ENCODE peak calls at places on chromosomes 6 and 20, in six cellular contexts. One of them, this sample, is unnamed.

GRCh38 chr6:97049254-97050004 is 124.9 kb downstream of the KLHL32 start:
- DNase-seq in uterus: no peak
- DNase-seq in body of pancreas: no peak
- DNase-seq in A549: no peak
- DNase-seq in spleen: no peak
- DNase-seq in heart left ventricle: no peak
- DNase-seq in this sample: no peak

GRCh38 chr6:109793793-109794192 is 102.7 kb downstream of the FIG4 start:
- DNase-seq in uterus: peak
- DNase-seq in body of pancreas: peak
- DNase-seq in A549: peak
- DNase-seq in spleen: no peak
- DNase-seq in heart left ventricle: no peak
- DNase-seq in this sample: peak

GRCh38 chr20:3935295-3935955 is 46.2 kb downstream of the PANK2 start:
- DNase-seq in uterus: peak
- DNase-seq in body of pancreas: no peak
- DNase-seq in A549: no peak
- DNase-seq in spleen: no peak
- DNase-seq in heart left ventricle: peak
- DNase-seq in this sample: no peak

GRCh38 chr20:3786665-3787639 is at the start of gene CENPB:
- DNase-seq in uterus: peak
- DNase-seq in body of pancreas: peak
- DNase-seq in A549: peak
- DNase-seq in spleen: peak
- DNase-seq in heart left ventricle: peak
- DNase-seq in this sample: peak

GRCh38 chr20:52864895-52865590 is 107.1 kb upstream of the TSHZ2 start:
- DNase-seq in uterus: no peak
- DNase-seq in body of pancreas: no peak
- DNase-seq in A549: no peak
- DNase-seq in spleen: no peak
- DNase-seq in heart left ventricle: no peak
- DNase-seq in this sample: no peak

GRCh38 chr6:140343128-140343527 is 968.7 kb upstream of the CITED2 start:
- DNase-seq in uterus: no peak
- DNase-seq in body of pancreas: no peak
- DNase-seq in A549: no peak
- DNase-seq in spleen: no peak
- DNase-seq in heart left ventricle: no peak
- DNase-seq in this sample: no peak

GRCh38 chr6:142692942-142693341 is 252.0 kb downstream of the HIVEP2 start:
- DNase-seq in uterus: peak
- DNase-seq in body of pancreas: peak
- DNase-seq in A549: peak
- DNase-seq in spleen: peak
- DNase-seq in heart left ventricle: peak
- DNase-seq in this sample: peak

GRCh38 chr6:113464959-113465358 is 392.2 kb upstream of the MARCKS start:
- DNase-seq in uterus: no peak
- DNase-seq in body of pancreas: no peak
- DNase-seq in A549: peak
- DNase-seq in spleen: no peak
- DNase-seq in heart left ventricle: no peak
- DNase-seq in this sample: no peak

DNA sequence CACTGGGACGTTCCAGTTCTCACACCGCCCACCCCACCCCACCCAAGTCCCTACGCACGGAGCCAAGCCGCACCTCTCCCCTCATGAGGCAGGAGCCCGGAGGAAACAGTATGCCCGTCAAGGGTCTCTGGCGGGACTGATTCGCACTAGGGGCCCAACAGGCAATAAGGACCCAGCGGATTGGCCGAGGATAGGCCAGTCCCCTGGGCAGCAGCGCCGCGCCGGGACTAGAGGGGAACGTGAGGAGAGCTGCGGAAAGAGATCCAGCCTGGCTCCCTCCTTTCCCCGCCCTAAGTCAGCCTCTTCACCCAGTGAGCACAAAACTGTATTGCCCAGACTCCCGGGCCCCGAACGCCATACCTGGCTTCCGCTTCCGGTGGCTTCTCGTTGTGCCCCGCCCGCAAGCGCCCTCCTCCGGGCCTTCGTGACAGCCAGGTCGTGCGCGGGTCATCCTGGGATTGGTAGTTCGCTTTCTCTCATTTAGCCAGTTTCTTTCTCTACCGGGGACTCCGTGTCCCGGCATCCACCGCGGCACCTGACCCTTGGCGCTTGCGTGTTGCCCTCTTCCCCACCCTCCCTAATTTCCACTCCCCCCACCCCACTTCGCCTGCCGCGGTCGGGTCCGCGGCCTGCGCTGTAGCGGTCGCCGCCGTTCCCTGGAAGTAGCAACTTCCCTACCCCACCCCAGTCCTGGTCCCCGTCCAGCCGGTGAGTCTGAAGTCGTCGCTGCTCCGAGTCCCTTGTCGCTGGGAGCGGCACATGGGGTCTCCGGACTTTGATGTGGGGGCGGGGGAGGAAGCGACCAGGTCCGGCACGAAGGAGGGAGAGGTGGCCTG is at the start of gene CSNK2B:
- DNase-seq in uterus: peak
- DNase-seq in body of pancreas: peak
- DNase-seq in A549: peak
- DNase-seq in spleen: peak
- DNase-seq in heart left ventricle: peak
- DNase-seq in this sample: peak
- TF ChIP-seq POLR2A in uterus: peak
- TF ChIP-seq POLR2A in body of pancreas: peak
- TF ChIP-seq POLR2A in A549: peak
- TF ChIP-seq POLR2A in spleen: peak
- TF ChIP-seq POLR2A in heart left ventricle: peak
- TF ChIP-seq POLR2A in this sample: peak

GRCh38 chr6:118709859-118710350 is 58.5 kb upstream of the CEP85L start:
- DNase-seq in uterus: no peak
- DNase-seq in body of pancreas: peak
- DNase-seq in A549: peak
- DNase-seq in spleen: peak
- DNase-seq in heart left ventricle: no peak
- DNase-seq in this sample: no peak
- TF ChIP-seq POLR2A in uterus: no peak
- TF ChIP-seq POLR2A in body of pancreas: no peak
- TF ChIP-seq POLR2A in A549: no peak
- TF ChIP-seq POLR2A in spleen: no peak
- TF ChIP-seq POLR2A in heart left ventricle: no peak
- TF ChIP-seq POLR2A in this sample: no peak

GRCh38 chr6:26022166-26022510 is 59.5 kb downstream of the TRIM38 start:
- DNase-seq in uterus: peak
- DNase-seq in body of pancreas: peak
- DNase-seq in A549: peak
- DNase-seq in spleen: no peak
- DNase-seq in heart left ventricle: peak
- DNase-seq in this sample: no peak
- TF ChIP-seq POLR2A in uterus: no peak
- TF ChIP-seq POLR2A in body of pancreas: no peak
- TF ChIP-seq POLR2A in A549: no peak
- TF ChIP-seq POLR2A in spleen: no peak
- TF ChIP-seq POLR2A in heart left ventricle: no peak
- TF ChIP-seq POLR2A in this sample: no peak

DNA sequence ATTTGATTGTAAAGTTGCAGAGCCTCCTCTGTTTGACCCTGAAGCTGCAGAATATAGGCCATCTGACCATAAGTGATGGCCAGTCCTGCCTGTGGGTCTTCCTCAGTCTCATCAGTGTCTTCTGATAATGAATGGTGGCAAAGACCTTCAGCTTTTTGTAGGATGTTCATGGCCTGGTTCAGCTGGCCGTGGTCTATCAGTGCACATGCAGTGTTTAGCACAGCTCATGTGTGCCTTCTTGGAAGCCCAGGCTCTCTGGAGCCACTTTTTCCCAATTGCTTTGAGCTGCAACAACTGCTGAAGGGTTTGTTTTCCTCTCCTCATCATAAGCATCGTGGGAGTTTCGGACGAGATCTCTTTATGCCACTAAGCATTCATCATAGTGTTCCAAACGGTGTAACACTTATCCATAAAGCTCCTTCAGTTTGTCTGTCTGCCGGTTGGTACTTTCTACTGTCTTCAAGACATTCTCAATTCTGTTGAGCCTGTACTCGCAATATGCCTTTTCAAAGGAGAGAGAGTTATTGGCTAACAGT is 70.1 kb upstream of the TULP4 start:
- DNase-seq in uterus: no peak
- DNase-seq in body of pancreas: no peak
- DNase-seq in A549: no peak
- DNase-seq in spleen: no peak
- DNase-seq in heart left ventricle: no peak
- DNase-seq in this sample: no peak
- TF ChIP-seq POLR2A in uterus: no peak
- TF ChIP-seq POLR2A in body of pancreas: no peak
- TF ChIP-seq POLR2A in A549: no peak
- TF ChIP-seq POLR2A in spleen: no peak
- TF ChIP-seq POLR2A in heart left ventricle: no peak
- TF ChIP-seq POLR2A in this sample: no peak

GRCh38 chr6:53651764-53652401 is 13.7 kb downstream of the KLHL31 start:
- DNase-seq in uterus: peak
- DNase-seq in body of pancreas: peak
- DNase-seq in A549: peak
- DNase-seq in spleen: peak
- DNase-seq in heart left ventricle: peak
- DNase-seq in this sample: no peak
- TF ChIP-seq POLR2A in uterus: peak
- TF ChIP-seq POLR2A in body of pancreas: peak
- TF ChIP-seq POLR2A in A549: peak
- TF ChIP-seq POLR2A in spleen: no peak
- TF ChIP-seq POLR2A in heart left ventricle: no peak
- TF ChIP-seq POLR2A in this sample: peak

GRCh38 chr20:62009322-62009721 is 56.4 kb downstream of the TAF4 start:
- DNase-seq in uterus: no peak
- DNase-seq in body of pancreas: no peak
- DNase-seq in A549: no peak
- DNase-seq in spleen: no peak
- DNase-seq in heart left ventricle: no peak
- DNase-seq in this sample: no peak

GRCh38 chr20:62009869-62010445 is 55.7 kb downstream of the TAF4 start:
- DNase-seq in uterus: no peak
- DNase-seq in body of pancreas: no peak
- DNase-seq in A549: no peak
- DNase-seq in spleen: no peak
- DNase-seq in heart left ventricle: no peak
- DNase-seq in this sample: no peak

GRCh38 chr20:62007127-62007647 is 58.5 kb downstream of the TAF4 start:
- DNase-seq in uterus: no peak
- DNase-seq in body of pancreas: no peak
- DNase-seq in A549: no peak
- DNase-seq in spleen: no peak
- DNase-seq in heart left ventricle: no peak
- DNase-seq in this sample: no peak

GRCh38 chr20:62010551-62011402 is 54.9 kb downstream of the TAF4 start:
- DNase-seq in uterus: peak
- DNase-seq in body of pancreas: no peak
- DNase-seq in A549: peak
- DNase-seq in spleen: no peak
- DNase-seq in heart left ventricle: peak
- DNase-seq in this sample: peak

GRCh38 chr20:62008643-62009183 is 57.0 kb downstream of the TAF4 start:
- DNase-seq in uterus: no peak
- DNase-seq in body of pancreas: no peak
- DNase-seq in A549: no peak
- DNase-seq in spleen: no peak
- DNase-seq in heart left ventricle: no peak
- DNase-seq in this sample: no peak
- TF ChIP-seq POLR2A in uterus: no peak
- TF ChIP-seq POLR2A in body of pancreas: no peak
- TF ChIP-seq POLR2A in A549: no peak
- TF ChIP-seq POLR2A in spleen: no peak
- TF ChIP-seq POLR2A in heart left ventricle: no peak
- TF ChIP-seq POLR2A in this sample: no peak